ENCODE peak calls at places on chromosomes 5 and 9, in seven cellular contexts. U is ovary, T is GM12878, C is upper lobe of left lung, Q is suprapubic skin, N is stomach, W is tibial nerve. Z is an unnamed sample.

GRCh38 chr5:126594077-126594476 is 942 bp downstream of the ALDH7A1 start:
- DNase-seq in W (no peak), T (no peak), Q (no peak), C (no peak), N (no peak), U (no peak), Z (no peak)

GRCh38 chr5:127031147-127031862 is 947 bp upstream of the MARCHF3 start:
- DNase-seq in W (no peak), T (no peak), Q (no peak), C (peak; percentile 87), U (no peak), N (peak; percentile 29), Z (no peak)

GRCh38 chr9:109253637-109254284 is 67.1 kb downstream of the EPB41L4B start:
- DNase-seq in U (no peak), N (peak; percentile 66), T (no peak), W (no peak), C (no peak), Q (no peak), Z (no peak)

GRCh38 chr5:126263567-126264173 is 159.5 kb upstream of the GRAMD2B start:
- DNase-seq in Q (no peak), U (no peak), T (no peak), W (no peak), C (no peak), N (no peak), Z (no peak)

GRCh38 chr9:77307166-77307565 is 129.8 kb downstream of the VPS13A start:
- DNase-seq in W (no peak), N (no peak), Q (no peak), T (no peak), C (no peak), U (no peak), Z (no peak)

GRCh38 chr9:20087481-20087880 is 298.6 kb upstream of the SLC24A2 start:
- DNase-seq in C (no peak), Q (no peak), W (no peak), N (no peak), T (no peak), U (no peak), Z (no peak)

GRCh38 chr9:113886933-113887332 is 10.8 kb downstream of the ZNF618 start:
- DNase-seq in Q (no peak), N (no peak), U (no peak), W (no peak), C (no peak), T (no peak), Z (no peak)

GRCh38 chr5:172172912-172173591 is 15.0 kb downstream of the STK10 start:
- DNase-seq in C (no peak), U (no peak), T (no peak), W (no peak), Q (no peak), N (no peak), Z (no peak)

GRCh38 chr5:61274561-61274960 is 57.5 kb upstream of the ZSWIM6 start:
- DNase-seq in W (no peak), U (no peak), T (no peak), N (no peak), C (no peak), Q (no peak), Z (no peak)

GRCh38 chr5:141121985-141122384 is 367 bp downstream of the PCDHB4 start:
- DNase-seq in U (no peak), Q (no peak), T (no peak), N (no peak), C (peak; percentile 8), W (no peak), Z (no peak)

GRCh38 chr5:2741946-2742345 is 9.5 kb downstream of the IRX2 start:
- DNase-seq in C (no peak), U (no peak), Q (no peak), N (no peak), W (no peak), T (no peak), Z (no peak)

GRCh38 chr9:81113408-81114124 is 575.8 kb downstream of the TLE1 start:
- DNase-seq in U (no peak), N (no peak), Q (no peak), W (no peak), T (no peak), C (no peak), Z (no peak)

GRCh38 chr5:112546946-112547647 is 128.0 kb upstream of the EPB41L4A start:
- DNase-seq in C (no peak), N (no peak), Q (no peak), U (no peak), W (no peak), T (no peak), Z (no peak)

GRCh38 chr9:19641046-19641445 is 147.8 kb downstream of the SLC24A2 start:
- DNase-seq in U (no peak), T (no peak), W (no peak), C (no peak), N (no peak), Q (no peak), Z (no peak)

GRCh38 chr5:62689599-62690368 is 111.2 kb downstream of the LRRC70 start:
- DNase-seq in Q (no peak), C (peak; percentile 38), U (no peak), T (no peak), W (no peak), N (no peak), Z (no peak)

GRCh38 chr5:116068028-116068632 is 16.7 kb upstream of the COMMD10 start:
- DNase-seq in W (no peak), T (no peak), C (no peak), U (peak; percentile 52), Q (no peak), N (no peak), Z (no peak)

GRCh38 chr5:33240552-33240951 is 200.2 kb upstream of the TARS1 start:
- DNase-seq in W (no peak), C (no peak), Q (no peak), U (no peak), T (no peak), N (no peak), Z (no peak)

GRCh38 chr5:33242264-33242663 is 198.5 kb upstream of the TARS1 start:
- DNase-seq in Q (no peak), T (no peak), C (no peak), U (no peak), W (no peak), N (no peak), Z (no peak)

GRCh38 chr5:33238826-33239670 is 201.7 kb upstream of the TARS1 start:
- DNase-seq in Q (no peak), T (no peak), N (no peak), C (no peak), W (no peak), U (no peak), Z (no peak)

GRCh38 chr5:33241826-33242225 is 198.9 kb upstream of the TARS1 start:
- DNase-seq in T (no peak), U (no peak), W (no peak), Q (no peak), N (no peak), C (no peak), Z (no peak)

GRCh38 chr5:33244441-33245150 is 196.2 kb upstream of the TARS1 start:
- DNase-seq in T (no peak), C (no peak), U (no peak), W (no peak), Q (no peak), N (no peak), Z (no peak)
- TF ChIP-seq EP300 in T (no peak), C (no peak), U (no peak), W (no peak), Q (no peak), N (no peak), Z (no peak)

DNA sequence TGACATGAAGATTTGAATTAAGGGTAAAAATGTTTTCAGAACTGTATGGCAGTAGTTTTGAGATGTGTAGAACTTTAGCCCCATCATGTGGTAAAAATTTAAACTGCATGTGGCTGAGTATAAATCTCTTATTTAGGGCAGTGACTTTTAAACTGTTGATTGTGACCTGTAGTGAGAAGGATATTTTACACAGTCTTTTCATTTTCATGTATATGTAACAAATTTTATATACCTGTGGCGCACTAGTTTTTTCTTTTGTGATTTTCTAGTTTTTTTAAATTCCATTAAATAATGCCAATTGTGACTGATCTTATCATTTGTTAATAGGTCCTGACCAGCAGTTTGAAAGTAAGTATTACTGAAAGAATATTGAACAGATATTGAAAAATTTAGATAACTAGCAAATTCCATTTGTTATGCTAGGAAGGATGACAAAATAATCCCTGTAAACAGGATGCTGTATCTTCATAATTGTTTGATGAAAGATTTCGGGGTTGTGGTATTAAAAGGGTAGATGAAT is 47.2 kb downstream of the GPBP1 start:
- DNase-seq in U (no peak), C (no peak), N (no peak), W (no peak), T (peak; percentile 42), Q (no peak), Z (no peak)
- H3K36me3 ChIP-seq in U (no peaks in the 10 kb centered on the region), C (no peaks in the 10 kb centered on the region), N (peaks cover 18% of the 10 kb centered on the region), W (no peaks in the 10 kb centered on the region), T (peaks cover 4% of the 10 kb centered on the region), Q (peaks cover 14% of the 10 kb centered on the region), Z (no peaks in the 10 kb centered on the region)

GRCh38 chr5:176836811-176837706 is 26.7 kb downstream of the UNC5A start:
- DNase-seq in U (no peak), W (no peak), C (no peak), Q (no peak), N (no peak), T (no peak), Z (no peak)
- TF ChIP-seq EP300 in U (no peak), W (no peak), C (no peak), Q (no peak), N (no peak), T (no peak), Z (no peak)

DNA sequence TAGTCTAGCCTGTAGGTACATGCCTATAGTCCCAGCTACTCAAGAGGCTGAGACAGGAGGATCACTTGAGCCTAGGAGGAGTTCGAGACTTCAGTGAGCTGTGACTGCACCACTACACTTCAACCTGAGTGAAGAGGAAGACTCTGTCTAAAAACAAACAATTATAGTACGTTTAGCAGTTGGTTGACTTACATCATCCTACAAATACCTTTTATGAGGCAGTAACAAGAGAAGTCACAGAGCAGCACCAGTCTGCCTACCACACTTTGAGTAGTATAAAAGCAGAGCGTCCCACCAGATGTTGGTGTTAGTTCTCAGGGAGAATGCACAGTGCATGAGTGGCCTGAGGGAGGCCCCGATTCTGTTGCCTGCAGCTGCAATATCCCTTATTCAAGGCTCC is 16.1 kb downstream of the ZFR start:
- DNase-seq in Q (no peak), W (no peak), T (no peak), C (no peak), N (no peak), U (no peak), Z (no peak)
- H3K36me3 ChIP-seq in Q (peaks cover 12% of the 10 kb centered on the region), W (no peaks in the 10 kb centered on the region), T (peaks cover 4% of the 10 kb centered on the region), C (no peaks in the 10 kb centered on the region), N (peaks cover 28% of the 10 kb centered on the region), U (no peaks in the 10 kb centered on the region), Z (peaks cover 8% of the 10 kb centered on the region)

GRCh38 chr5:58090704-58091103 is 369.2 kb downstream of the PLK2 start:
- DNase-seq in Q (no peak), N (no peak), W (no peak), U (no peak), C (no peak), T (no peak), Z (no peak)

GRCh38 chr5:58088941-58089340 is 370.9 kb downstream of the PLK2 start:
- DNase-seq in T (no peak), U (no peak), Q (no peak), C (no peak), N (no peak), W (no peak), Z (no peak)

DNA sequence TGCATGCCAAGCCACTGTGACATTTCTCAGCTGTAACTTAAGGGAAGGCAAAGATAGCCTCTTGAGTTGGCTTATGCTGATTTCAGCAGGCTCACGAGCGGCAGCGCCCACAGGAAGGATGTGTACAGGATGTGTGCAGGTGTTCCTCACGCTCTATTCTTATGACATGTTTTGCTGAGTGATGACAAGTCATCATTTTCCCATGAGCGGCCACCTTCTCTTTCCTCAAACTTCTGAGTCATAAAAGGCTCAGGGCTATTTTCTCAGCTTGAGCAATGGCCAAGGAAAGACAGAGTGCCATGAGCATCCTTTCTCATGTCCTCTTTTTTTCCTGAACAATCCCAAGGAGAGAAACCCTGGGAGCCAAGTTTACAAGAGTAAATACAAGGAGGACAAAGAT is 365.9 kb downstream of the PLK2 start:
- DNase-seq in U (no peak), N (no peak), C (no peak), Q (no peak), W (no peak), T (peak; percentile 3), Z (no peak)
- TF ChIP-seq EP300 in U (no peak), N (no peak), C (no peak), Q (no peak), W (no peak), T (no peak), Z (no peak)

Z was measured in sigmoid colon.